ENCODE peak calls at places on chromosomes 12 and 14, in six cellular contexts. W is neural progenitor cell; X is fibroblast of pulmonary artery; B is epithelial cell of esophagus; Y is brain microvascular endothelial cell; L is CD4-positive, alpha-beta memory T cell. U is an unnamed sample.

GRCh38 chr12:113889076-113889475 is 77.0 kb downstream of the RBM19 start:
- DNase-seq in W (no peak), X (no peak), B (no peak), Y (peak), L (no peak), U (no peak)

GRCh38 chr12:123223241-123223668 is 9.7 kb downstream of the MPHOSPH9 start:
- DNase-seq in W (no peak), X (no peak), B (no peak), Y (no peak), L (peak), U (no peak)

GRCh38 chr12:51346581-51346980 is at the start of gene CELA1:
- DNase-seq in W (no peak), X (no peak), B (no peak), Y (no peak), L (no peak), U (no peak)

GRCh38 chr12:92585106-92585775 is 117.5 kb upstream of the PLEKHG7 start:
- DNase-seq in W (no peak), X (no peak), B (peak), Y (no peak), L (no peak), U (no peak)

GRCh38 chr14:65131176-65131765 is 29.0 kb upstream of the MAX start:
- DNase-seq in W (no peak), X (no peak), B (peak), Y (peak), L (no peak), U (no peak)

GRCh38 chr14:64549805-64550538 is at the start of gene PPP1R36:
- DNase-seq in W (peak), X (no peak), B (peak), Y (no peak), L (peak), U (peak)

GRCh38 chr12:22709292-22709691 is 84.3 kb downstream of the ETNK1 start:
- DNase-seq in W (peak), X (peak), B (peak), Y (no peak), L (no peak), U (peak)

GRCh38 chr12:91774471-91774921 is 371.1 kb downstream of the BTG1 start:
- DNase-seq in W (no peak), X (peak), B (no peak), Y (peak), L (no peak), U (no peak)

GRCh38 chr12:114269153-114269552 is 136.8 kb downstream of the TBX5 start:
- DNase-seq in W (no peak), X (no peak), B (peak), Y (no peak), L (no peak), U (no peak)

GRCh38 chr14:33851931-33852330 is 98.9 kb downstream of the EGLN3 start:
- DNase-seq in W (no peak), X (no peak), B (no peak), Y (no peak), L (no peak), U (no peak)

GRCh38 chr14:74967618-74968017 is 12.2 kb upstream of the PGF start:
- DNase-seq in W (no peak), X (no peak), B (no peak), Y (no peak), L (no peak), U (no peak)
- H3K4me3 ChIP-seq in W (no peak), X (no peak), B (no peak), Y (no peak), L (no peak), U (no peak)

GRCh38 chr14:99602054-99602787 is 1.8 kb downstream of the CCDC85C start:
- DNase-seq in W (peak), X (no peak), B (peak), Y (no peak), L (no peak), U (peak)
- H3K4me3 ChIP-seq in W (peak), X (peak), B (peak), Y (no peak), L (no peak), U (peak)

DNA sequence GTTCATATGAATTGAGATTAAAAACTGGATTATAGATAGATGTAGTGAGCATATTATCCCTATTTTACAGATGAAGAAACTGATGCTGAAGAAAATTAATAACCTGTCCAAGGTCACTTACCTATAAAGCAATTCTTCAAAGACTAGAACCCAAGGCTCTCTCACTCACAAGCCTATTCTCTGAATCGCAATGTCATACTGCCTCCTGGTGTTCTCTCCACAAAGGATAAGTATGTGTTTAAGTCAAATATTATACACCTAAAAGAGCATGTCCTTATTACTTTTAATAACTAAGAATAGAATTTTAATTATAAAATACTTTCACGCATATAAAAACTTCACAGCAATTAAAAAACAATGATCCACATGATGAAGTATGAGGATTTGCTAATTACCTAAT is 721.3 kb upstream of the USP15 start:
- DNase-seq in W (peak), X (no peak), B (peak), Y (peak), L (no peak), U (peak)
- H3K4me3 ChIP-seq in W (no peak), X (no peak), B (no peak), Y (no peak), L (no peak), U (no peak)

DNA sequence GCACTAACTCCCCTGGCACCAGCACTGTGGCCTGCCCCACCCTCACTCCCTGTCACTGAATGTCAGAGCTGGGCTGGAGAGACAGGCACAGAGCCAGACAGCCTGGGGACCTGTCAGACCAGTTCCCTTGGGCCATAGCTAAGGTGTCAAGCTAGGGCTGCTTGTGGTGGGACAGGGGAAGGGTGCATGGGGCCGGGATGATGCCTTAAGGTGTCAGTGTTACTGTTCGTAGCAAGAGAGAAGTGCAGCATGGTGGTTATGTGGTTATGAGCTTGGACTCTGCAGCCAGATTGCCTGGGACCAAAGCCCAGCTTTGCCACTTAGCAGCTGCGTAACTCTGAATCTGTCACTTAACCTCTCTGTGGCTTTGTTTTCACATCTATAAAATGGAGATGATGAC is 3.8 kb downstream of the RAPGEF3 start:
- DNase-seq in W (no peak), X (no peak), B (no peak), Y (no peak), L (no peak), U (no peak)
- H3K4me3 ChIP-seq in W (no peak), X (no peak), B (no peak), Y (no peak), L (no peak), U (no peak)

GRCh38 chr12:57724936-57725740 is 13.4 kb downstream of the AGAP2 start:
- DNase-seq in W (no peak), X (no peak), B (no peak), Y (no peak), L (no peak), U (no peak)

GRCh38 chr12:57724003-57724935 is 14.3 kb downstream of the AGAP2 start:
- DNase-seq in W (no peak), X (no peak), B (no peak), Y (no peak), L (no peak), U (no peak)

GRCh38 chr12:57726151-57726883 is 12.2 kb downstream of the AGAP2 start:
- DNase-seq in W (peak), X (peak), B (peak), Y (peak), L (no peak), U (peak)

GRCh38 chr12:57726884-57727757 is 11.4 kb downstream of the AGAP2 start:
- DNase-seq in W (peak), X (no peak), B (peak), Y (no peak), L (no peak), U (peak)

GRCh38 chr12:57725851-57726150 is 12.7 kb downstream of the AGAP2 start:
- DNase-seq in W (no peak), X (no peak), B (no peak), Y (no peak), L (no peak), U (peak)
- H3K4me3 ChIP-seq in W (peak), X (peak), B (peak), Y (peak), L (no peak), U (peak)

GRCh38 chr12:96396209-96396608 is 4.0 kb downstream of the CDK17 start:
- DNase-seq in W (no peak), X (no peak), B (no peak), Y (no peak), L (no peak), U (no peak)
- H3K4me3 ChIP-seq in W (no peak), X (peak), B (no peak), Y (no peak), L (no peak), U (no peak)